ENCODE peak calls at places on chromosomes 16 and 17, in eight cellular contexts. One of them, this sample, is unnamed.
A peak's percentile ranks its signal among the peaks of the same experiment; 100 is the strongest.

GRCh38 chr17:17693253-17693954 is 12.1 kb downstream of the RAI1 start:
- DNase-seq in Caco-2: peak; percentile 79
- DNase-seq in left lung: peak; percentile 78
- DNase-seq in hepatocyte: peak; percentile 79
- DNase-seq in left ventricle myocardium inferior: peak; percentile 70
- DNase-seq in lung: peak; percentile 67
- DNase-seq in mucosa of descending colon: no peak
- DNase-seq in MM.1S: no peak
- DNase-seq in this sample: peak; percentile 44

GRCh38 chr17:33968350-33969044 is 286.6 kb upstream of the CCL2 start:
- DNase-seq in Caco-2: no peak
- DNase-seq in mucosa of descending colon: no peak
- DNase-seq in MM.1S: peak; percentile 93
- DNase-seq in lung: no peak
- DNase-seq in hepatocyte: no peak
- DNase-seq in left lung: no peak
- DNase-seq in left ventricle myocardium inferior: no peak
- DNase-seq in this sample: peak; percentile 77

GRCh38 chr17:82073446-82073845 is 7.8 kb upstream of the DUS1L start:
- DNase-seq in left ventricle myocardium inferior: no peak
- DNase-seq in left lung: no peak
- DNase-seq in Caco-2: no peak
- DNase-seq in hepatocyte: no peak
- DNase-seq in mucosa of descending colon: no peak
- DNase-seq in MM.1S: no peak
- DNase-seq in lung: no peak
- DNase-seq in this sample: no peak

GRCh38 chr17:38687291-38687690 is 12.5 kb upstream of the EPOP start:
- DNase-seq in hepatocyte: no peak
- DNase-seq in left lung: no peak
- DNase-seq in Caco-2: no peak
- DNase-seq in mucosa of descending colon: no peak
- DNase-seq in MM.1S: no peak
- DNase-seq in lung: no peak
- DNase-seq in left ventricle myocardium inferior: no peak
- DNase-seq in this sample: no peak

GRCh38 chr17:75919611-75920010 is 14.9 kb upstream of the MRPL38 start:
- DNase-seq in left lung: no peak
- DNase-seq in MM.1S: no peak
- DNase-seq in Caco-2: no peak
- DNase-seq in left ventricle myocardium inferior: no peak
- DNase-seq in hepatocyte: no peak
- DNase-seq in lung: no peak
- DNase-seq in mucosa of descending colon: no peak
- DNase-seq in this sample: no peak

GRCh38 chr17:27616414-27616813 is 14.6 kb upstream of the LGALS9 start:
- DNase-seq in lung: no peak
- DNase-seq in mucosa of descending colon: no peak
- DNase-seq in left lung: no peak
- DNase-seq in left ventricle myocardium inferior: no peak
- DNase-seq in hepatocyte: no peak
- DNase-seq in MM.1S: no peak
- DNase-seq in Caco-2: no peak
- DNase-seq in this sample: no peak

GRCh38 chr16:18049454-18050133 is 286.9 kb downstream of the NPIPA8 start:
- DNase-seq in Caco-2: no peak
- DNase-seq in hepatocyte: no peak
- DNase-seq in mucosa of descending colon: peak; percentile 23
- DNase-seq in left ventricle myocardium inferior: no peak
- DNase-seq in left lung: no peak
- DNase-seq in lung: no peak
- DNase-seq in MM.1S: no peak
- DNase-seq in this sample: no peak

GRCh38 chr16:87376660-87377059 is 6.9 kb downstream of the FBXO31 start:
- DNase-seq in mucosa of descending colon: no peak
- DNase-seq in hepatocyte: no peak
- DNase-seq in left ventricle myocardium inferior: no peak
- DNase-seq in Caco-2: no peak
- DNase-seq in left lung: no peak
- DNase-seq in lung: no peak
- DNase-seq in MM.1S: no peak
- DNase-seq in this sample: no peak

GRCh38 chr17:30812218-30813177 is 12.0 kb downstream of the CRLF3 start:
- DNase-seq in hepatocyte: no peak
- DNase-seq in MM.1S: no peak
- DNase-seq in left lung: no peak
- DNase-seq in left ventricle myocardium inferior: no peak
- DNase-seq in mucosa of descending colon: no peak
- DNase-seq in lung: no peak
- DNase-seq in Caco-2: no peak
- DNase-seq in this sample: no peak

GRCh38 chr16:64356267-64356666 is 765.6 kb downstream of the CDH11 start:
- DNase-seq in left ventricle myocardium inferior: no peak
- DNase-seq in left lung: no peak
- DNase-seq in mucosa of descending colon: no peak
- DNase-seq in hepatocyte: peak; percentile 50
- DNase-seq in lung: no peak
- DNase-seq in Caco-2: no peak
- DNase-seq in MM.1S: no peak
- DNase-seq in this sample: no peak

GRCh38 chr16:21277927-21278706 is at the start of gene CRYM:
- DNase-seq in Caco-2: peak; percentile 54
- DNase-seq in left lung: peak; percentile 68
- DNase-seq in hepatocyte: peak; percentile 85
- DNase-seq in MM.1S: peak; percentile 70
- DNase-seq in mucosa of descending colon: peak; percentile 87
- DNase-seq in lung: peak; percentile 55
- DNase-seq in left ventricle myocardium inferior: peak; percentile 71
- DNase-seq in this sample: peak; percentile 56

GRCh38 chr16:7381671-7382070 is 49.0 kb downstream of the RBFOX1 start:
- DNase-seq in left lung: no peak
- DNase-seq in MM.1S: no peak
- DNase-seq in Caco-2: no peak
- DNase-seq in lung: no peak
- DNase-seq in left ventricle myocardium inferior: no peak
- DNase-seq in mucosa of descending colon: no peak
- DNase-seq in hepatocyte: no peak
- DNase-seq in this sample: no peak

GRCh38 chr16:73013974-73014373 is 34.0 kb downstream of the ZFHX3 start:
- DNase-seq in lung: no peak
- DNase-seq in left ventricle myocardium inferior: no peak
- DNase-seq in hepatocyte: no peak
- DNase-seq in mucosa of descending colon: no peak
- DNase-seq in Caco-2: no peak
- DNase-seq in MM.1S: no peak
- DNase-seq in left lung: peak; percentile 3
- DNase-seq in this sample: no peak

GRCh38 chr17:42337442-42337841 is 49.1 kb downstream of the STAT5A start:
- DNase-seq in lung: no peak
- DNase-seq in left lung: no peak
- DNase-seq in Caco-2: no peak
- DNase-seq in hepatocyte: no peak
- DNase-seq in left ventricle myocardium inferior: no peak
- DNase-seq in MM.1S: no peak
- DNase-seq in mucosa of descending colon: peak; percentile 30
- DNase-seq in this sample: peak; percentile 68

GRCh38 chr17:19706791-19707727 is 9.3 kb downstream of the SLC47A2 start:
- DNase-seq in lung: no peak
- DNase-seq in Caco-2: peak; percentile 44
- DNase-seq in MM.1S: no peak
- DNase-seq in mucosa of descending colon: no peak
- DNase-seq in left lung: no peak
- DNase-seq in hepatocyte: no peak
- DNase-seq in left ventricle myocardium inferior: no peak
- DNase-seq in this sample: no peak

GRCh38 chr16:86337138-86337537 is 173.2 kb upstream of the FOXF1 start:
- DNase-seq in mucosa of descending colon: no peak
- DNase-seq in lung: no peak
- DNase-seq in left ventricle myocardium inferior: no peak
- DNase-seq in hepatocyte: no peak
- DNase-seq in left lung: no peak
- DNase-seq in Caco-2: no peak
- DNase-seq in MM.1S: no peak
- DNase-seq in this sample: no peak

GRCh38 chr17:60586288-60586974 is 13.6 kb upstream of the PPM1D start:
- DNase-seq in left lung: no peak
- DNase-seq in left ventricle myocardium inferior: no peak
- DNase-seq in mucosa of descending colon: peak; percentile 11
- DNase-seq in hepatocyte: peak; percentile 40
- DNase-seq in Caco-2: no peak
- DNase-seq in lung: no peak
- DNase-seq in MM.1S: peak; percentile 24
- DNase-seq in this sample: no peak

GRCh38 chr17:42675984-42676423 is 790 bp downstream of the PLEKHH3 start:
- DNase-seq in hepatocyte: peak; percentile 82
- DNase-seq in left ventricle myocardium inferior: peak; percentile 67
- DNase-seq in Caco-2: no peak
- DNase-seq in MM.1S: peak; percentile 8
- DNase-seq in mucosa of descending colon: peak; percentile 69
- DNase-seq in lung: no peak
- DNase-seq in left lung: no peak
- DNase-seq in this sample: no peak

GRCh38 chr17:72392056-72393010 is 271.5 kb downstream of the SOX9 start:
- DNase-seq in Caco-2: no peak
- DNase-seq in lung: no peak
- DNase-seq in MM.1S: peak; percentile 24
- DNase-seq in left ventricle myocardium inferior: no peak
- DNase-seq in left lung: no peak
- DNase-seq in hepatocyte: no peak
- DNase-seq in mucosa of descending colon: no peak
- DNase-seq in this sample: peak; percentile 72

GRCh38 chr16:48013476-48013875 is 142.3 kb downstream of the ABCC12 start:
- DNase-seq in MM.1S: no peak
- DNase-seq in left ventricle myocardium inferior: no peak
- DNase-seq in lung: no peak
- DNase-seq in Caco-2: no peak
- DNase-seq in hepatocyte: no peak
- DNase-seq in mucosa of descending colon: no peak
- DNase-seq in left lung: no peak
- DNase-seq in this sample: no peak

GRCh38 chr17:40443196-40443987 is at the start of gene IGFBP4:
- DNase-seq in MM.1S: peak; percentile 71
- DNase-seq in mucosa of descending colon: peak; percentile 88
- DNase-seq in left lung: peak; percentile 83
- DNase-seq in Caco-2: peak; percentile 81
- DNase-seq in hepatocyte: peak; percentile 90
- DNase-seq in left ventricle myocardium inferior: peak; percentile 84
- DNase-seq in lung: peak; percentile 79
- DNase-seq in this sample: peak; percentile 72

GRCh38 chr17:409848-410673 is 57.5 kb upstream of the RPH3AL start:
- DNase-seq in left ventricle myocardium inferior: peak; percentile 99
- DNase-seq in hepatocyte: peak; percentile 100
- DNase-seq in left lung: peak; percentile 100
- DNase-seq in mucosa of descending colon: peak; percentile 100
- DNase-seq in lung: peak; percentile 98
- DNase-seq in Caco-2: peak; percentile 99
- DNase-seq in MM.1S: peak; percentile 100
- DNase-seq in this sample: peak; percentile 98
- TF ChIP-seq CTCF in left ventricle myocardium inferior: no peak
- TF ChIP-seq CTCF in hepatocyte: no peak
- TF ChIP-seq CTCF in left lung: no peak
- TF ChIP-seq CTCF in mucosa of descending colon: peak; percentile 12
- TF ChIP-seq CTCF in lung: no peak
- TF ChIP-seq CTCF in Caco-2: no peak
- TF ChIP-seq CTCF in MM.1S: no peak
- TF ChIP-seq CTCF in this sample: no peak

GRCh38 chr16:83345846-83346245 is 461.9 kb upstream of the HSBP1 start:
- DNase-seq in hepatocyte: no peak
- DNase-seq in left lung: no peak
- DNase-seq in mucosa of descending colon: no peak
- DNase-seq in Caco-2: no peak
- DNase-seq in left ventricle myocardium inferior: no peak
- DNase-seq in MM.1S: no peak
- DNase-seq in lung: no peak
- DNase-seq in this sample: no peak
- H3K36me3 ChIP-seq in hepatocyte: no peaks in the 10 kb centered on the region
- H3K36me3 ChIP-seq in left lung: no peaks in the 10 kb centered on the region
- H3K36me3 ChIP-seq in mucosa of descending colon: no peaks in the 10 kb centered on the region
- H3K36me3 ChIP-seq in Caco-2: no peaks in the 10 kb centered on the region
- H3K36me3 ChIP-seq in left ventricle myocardium inferior: peaks cover 8% of the 10 kb centered on the region
- H3K36me3 ChIP-seq in MM.1S: no peaks in the 10 kb centered on the region
- H3K36me3 ChIP-seq in lung: no peaks in the 10 kb centered on the region
- H3K36me3 ChIP-seq in this sample: no peaks in the 10 kb centered on the region

DNA sequence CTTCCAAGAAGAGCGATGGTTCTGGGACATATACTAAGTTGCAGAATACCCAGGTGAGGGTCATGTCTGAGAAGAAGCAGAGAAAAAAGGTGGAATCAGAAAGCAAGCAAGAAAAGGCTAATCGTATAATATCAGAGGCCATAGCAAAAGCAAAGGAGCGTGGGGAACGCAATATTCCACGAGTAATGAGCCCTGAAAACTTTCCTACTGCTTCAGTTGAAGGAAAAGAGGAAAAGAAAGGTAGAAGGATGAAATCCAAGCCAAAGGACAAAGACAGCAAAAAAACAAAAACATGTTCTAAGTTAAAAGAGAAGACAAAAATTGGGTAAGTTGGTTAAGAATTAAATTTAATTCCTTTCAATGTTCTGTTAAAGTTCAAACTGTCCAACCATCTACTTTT is 154.7 kb downstream of the CHD9 start:
- DNase-seq in left lung: no peak
- DNase-seq in left ventricle myocardium inferior: no peak
- DNase-seq in Caco-2: no peak
- DNase-seq in mucosa of descending colon: no peak
- DNase-seq in hepatocyte: no peak
- DNase-seq in MM.1S: no peak
- DNase-seq in lung: no peak
- DNase-seq in this sample: no peak
- H3K4me3 ChIP-seq in left lung: peak overlapping the region; percentile 27
- H3K4me3 ChIP-seq in left ventricle myocardium inferior: peak overlapping the region; percentile 66
- H3K4me3 ChIP-seq in Caco-2: peak overlapping the region; percentile 43
- H3K4me3 ChIP-seq in mucosa of descending colon: no peak overlapping the region
- H3K4me3 ChIP-seq in hepatocyte: peak overlapping the region; percentile 33
- H3K4me3 ChIP-seq in MM.1S: no peak overlapping the region
- H3K4me3 ChIP-seq in lung: no peak overlapping the region
- H3K4me3 ChIP-seq in this sample: peak overlapping the region; percentile 44

DNA sequence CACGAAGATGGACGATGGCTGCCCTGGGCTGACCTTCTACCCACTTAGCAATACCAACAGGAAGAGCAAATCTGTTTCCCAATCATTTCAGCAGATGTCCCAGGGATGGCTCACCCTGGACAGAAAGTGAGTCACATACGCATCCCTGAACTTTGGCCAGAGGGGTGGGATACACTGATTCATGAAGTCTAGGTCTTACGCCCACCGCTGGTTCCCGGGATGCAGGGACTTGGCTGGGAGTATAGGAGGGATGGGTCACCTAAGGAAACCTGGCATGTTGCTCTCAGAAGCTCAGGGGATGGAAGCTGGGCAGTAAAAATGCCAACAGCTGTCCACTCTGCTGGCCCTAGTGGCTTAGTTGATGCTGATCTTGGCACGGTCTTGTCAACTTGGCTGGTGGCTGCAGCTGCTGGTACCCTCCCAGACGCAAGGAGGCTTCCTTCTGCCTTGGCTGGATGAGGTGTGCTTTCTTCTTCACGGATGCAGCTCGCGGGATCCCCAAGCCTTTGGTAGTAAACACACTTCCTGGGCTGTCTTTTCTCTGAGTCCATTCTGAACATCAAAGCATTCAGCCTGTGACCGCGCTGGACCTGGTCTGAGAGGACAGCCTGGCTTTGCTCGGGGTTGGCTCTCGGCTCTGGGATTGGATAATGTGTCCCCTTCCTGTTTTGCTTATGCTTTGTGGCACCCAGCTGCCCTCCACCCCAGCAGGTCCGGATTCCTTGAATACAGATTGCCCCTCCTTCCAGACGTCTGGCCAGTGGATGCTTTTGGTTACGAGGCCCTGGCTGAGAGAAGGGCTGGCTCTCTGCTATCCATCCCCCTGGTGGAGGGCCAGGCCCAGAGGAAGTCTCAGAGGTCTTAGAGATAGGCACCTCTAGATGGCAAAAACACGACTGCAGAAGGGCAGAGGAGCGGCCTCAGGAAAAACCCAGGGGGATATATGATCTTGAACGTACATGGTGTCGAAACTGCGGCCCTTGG is 71.5 kb downstream of the RAP1GAP2 start:
- DNase-seq in mucosa of descending colon: no peak
- DNase-seq in MM.1S: no peak
- DNase-seq in hepatocyte: no peak
- DNase-seq in left ventricle myocardium inferior: no peak
- DNase-seq in lung: no peak
- DNase-seq in left lung: no peak
- DNase-seq in Caco-2: no peak
- DNase-seq in this sample: no peak
- TF ChIP-seq CTCF in mucosa of descending colon: no peak
- TF ChIP-seq CTCF in MM.1S: no peak
- TF ChIP-seq CTCF in hepatocyte: no peak
- TF ChIP-seq CTCF in left ventricle myocardium inferior: no peak
- TF ChIP-seq CTCF in lung: no peak
- TF ChIP-seq CTCF in left lung: no peak
- TF ChIP-seq CTCF in Caco-2: no peak
- TF ChIP-seq CTCF in this sample: no peak